ENCODE peak calls at places on chromosomes 1 and 21, in six cellular contexts. One of them, this sample, is unnamed.

GRCh38 chr1:4602536-4603316 is 51.7 kb upstream of the AJAP1 start:
- DNase-seq in heart left ventricle: no peak
- DNase-seq in SK-N-DZ: no peak
- DNase-seq in T-helper 2 cell: no peak
- DNase-seq in activated CD4-positive, alpha-beta T cell treated with anti-CD3 and anti-CD28 coated beads, Interleukin-2, amount 50 U/mL, for 48 hours: no peak
- DNase-seq in tibial nerve: no peak
- DNase-seq in this sample: no peak

GRCh38 chr1:211323156-211324063 is 3.2 kb upstream of the TRAF5 start:
- DNase-seq in SK-N-DZ: peak
- DNase-seq in heart left ventricle: peak
- DNase-seq in tibial nerve: no peak
- DNase-seq in T-helper 2 cell: peak
- DNase-seq in activated CD4-positive, alpha-beta T cell treated with anti-CD3 and anti-CD28 coated beads, Interleukin-2, amount 50 U/mL, for 48 hours: peak
- DNase-seq in this sample: peak

GRCh38 chr1:212987702-212988322 is 27.9 kb downstream of the ANGEL2 start:
- DNase-seq in tibial nerve: no peak
- DNase-seq in activated CD4-positive, alpha-beta T cell treated with anti-CD3 and anti-CD28 coated beads, Interleukin-2, amount 50 U/mL, for 48 hours: no peak
- DNase-seq in T-helper 2 cell: no peak
- DNase-seq in SK-N-DZ: no peak
- DNase-seq in heart left ventricle: no peak
- DNase-seq in this sample: no peak

GRCh38 chr1:243267346-243268283 is 11.8 kb downstream of the SDCCAG8 start:
- DNase-seq in tibial nerve: no peak
- DNase-seq in heart left ventricle: no peak
- DNase-seq in SK-N-DZ: no peak
- DNase-seq in T-helper 2 cell: no peak
- DNase-seq in activated CD4-positive, alpha-beta T cell treated with anti-CD3 and anti-CD28 coated beads, Interleukin-2, amount 50 U/mL, for 48 hours: no peak
- DNase-seq in this sample: no peak

GRCh38 chr1:76726251-76726650 is 141.0 kb upstream of the ST6GALNAC5 start:
- DNase-seq in activated CD4-positive, alpha-beta T cell treated with anti-CD3 and anti-CD28 coated beads, Interleukin-2, amount 50 U/mL, for 48 hours: no peak
- DNase-seq in SK-N-DZ: no peak
- DNase-seq in heart left ventricle: no peak
- DNase-seq in T-helper 2 cell: no peak
- DNase-seq in tibial nerve: no peak
- DNase-seq in this sample: no peak

GRCh38 chr1:218739426-218739825 is 394.3 kb downstream of the TGFB2 start:
- DNase-seq in SK-N-DZ: no peak
- DNase-seq in activated CD4-positive, alpha-beta T cell treated with anti-CD3 and anti-CD28 coated beads, Interleukin-2, amount 50 U/mL, for 48 hours: no peak
- DNase-seq in tibial nerve: peak
- DNase-seq in heart left ventricle: peak
- DNase-seq in T-helper 2 cell: no peak
- DNase-seq in this sample: no peak

GRCh38 chr21:44914176-44914874 is 6.4 kb downstream of the ITGB2 start:
- DNase-seq in heart left ventricle: peak
- DNase-seq in activated CD4-positive, alpha-beta T cell treated with anti-CD3 and anti-CD28 coated beads, Interleukin-2, amount 50 U/mL, for 48 hours: peak
- DNase-seq in tibial nerve: no peak
- DNase-seq in SK-N-DZ: no peak
- DNase-seq in T-helper 2 cell: peak
- DNase-seq in this sample: peak

GRCh38 chr1:204866051-204866596 is 4.5 kb upstream of the NFASC start:
- DNase-seq in T-helper 2 cell: no peak
- DNase-seq in SK-N-DZ: no peak
- DNase-seq in heart left ventricle: no peak
- DNase-seq in activated CD4-positive, alpha-beta T cell treated with anti-CD3 and anti-CD28 coated beads, Interleukin-2, amount 50 U/mL, for 48 hours: no peak
- DNase-seq in tibial nerve: no peak
- DNase-seq in this sample: no peak

GRCh38 chr1:3020263-3020909 is 881 bp upstream of the ACTRT2 start:
- DNase-seq in T-helper 2 cell: no peak
- DNase-seq in tibial nerve: no peak
- DNase-seq in SK-N-DZ: no peak
- DNase-seq in heart left ventricle: no peak
- DNase-seq in activated CD4-positive, alpha-beta T cell treated with anti-CD3 and anti-CD28 coated beads, Interleukin-2, amount 50 U/mL, for 48 hours: no peak
- DNase-seq in this sample: no peak

GRCh38 chr1:245698116-245698515 is 543.3 kb downstream of the KIF26B start:
- DNase-seq in activated CD4-positive, alpha-beta T cell treated with anti-CD3 and anti-CD28 coated beads, Interleukin-2, amount 50 U/mL, for 48 hours: no peak
- DNase-seq in tibial nerve: no peak
- DNase-seq in T-helper 2 cell: no peak
- DNase-seq in SK-N-DZ: no peak
- DNase-seq in heart left ventricle: no peak
- DNase-seq in this sample: no peak

GRCh38 chr1:245031041-245031440 is 123.7 kb upstream of the KIF26B start:
- DNase-seq in activated CD4-positive, alpha-beta T cell treated with anti-CD3 and anti-CD28 coated beads, Interleukin-2, amount 50 U/mL, for 48 hours: no peak
- DNase-seq in T-helper 2 cell: no peak
- DNase-seq in tibial nerve: no peak
- DNase-seq in heart left ventricle: no peak
- DNase-seq in SK-N-DZ: no peak
- DNase-seq in this sample: no peak

GRCh38 chr1:169595764-169596711 is 9.8 kb upstream of the F5 start:
- DNase-seq in heart left ventricle: no peak
- DNase-seq in SK-N-DZ: no peak
- DNase-seq in T-helper 2 cell: no peak
- DNase-seq in activated CD4-positive, alpha-beta T cell treated with anti-CD3 and anti-CD28 coated beads, Interleukin-2, amount 50 U/mL, for 48 hours: peak
- DNase-seq in tibial nerve: no peak
- DNase-seq in this sample: no peak

GRCh38 chr1:55679971-55680370 is 464.8 kb upstream of the USP24 start:
- DNase-seq in T-helper 2 cell: no peak
- DNase-seq in tibial nerve: no peak
- DNase-seq in heart left ventricle: no peak
- DNase-seq in SK-N-DZ: no peak
- DNase-seq in activated CD4-positive, alpha-beta T cell treated with anti-CD3 and anti-CD28 coated beads, Interleukin-2, amount 50 U/mL, for 48 hours: no peak
- DNase-seq in this sample: no peak